ENCODE peak calls at places on chromosome 15, in five cellular contexts. O is stimulated activated CD4-positive, alpha-beta T cell treated with anti-CD3 and anti-CD28 coated beads, Interleukin-15, amount 100 ng/mL, for 1 hour; K is hepatocyte; C is EL; P is GM19239. F is an unnamed sample.

GRCh38 chr15:94532226-94532625 is 300.9 kb downstream of the MCTP2 start:
- DNase-seq in C (no peak), O (no peak), P (no peak), K (no peak), F (no peak)

GRCh38 chr15:90190606-90191343 is 10.4 kb upstream of the SEMA4B start:
- DNase-seq in K (no peak), C (no peak), O (no peak), P (no peak), F (no peak)

GRCh38 chr15:27495963-27496459 is 525.0 kb downstream of the GABRG3 start:
- DNase-seq in O (no peak), C (no peak), K (no peak), P (no peak), F (no peak)

GRCh38 chr15:90004252-90004651 is 3.1 kb downstream of the ZNF710 start:
- DNase-seq in K (peak), C (peak), O (no peak), P (no peak), F (no peak)

GRCh38 chr15:84799511-84800187 is 17.5 kb upstream of the ALPK3 start:
- DNase-seq in O (no peak), C (no peak), K (peak), P (no peak), F (no peak)

GRCh38 chr15:78695046-78695671 is 54.1 kb upstream of the CHRNB4 start:
- DNase-seq in O (no peak), C (no peak), P (no peak), K (no peak), F (no peak)

GRCh38 chr15:44101944-44102343 is 93.1 kb downstream of the FRMD5 start:
- DNase-seq in O (no peak), C (peak), P (no peak), K (no peak), F (no peak)

GRCh38 chr15:33089878-33090757 is 104.4 kb downstream of the FMN1 start:
- DNase-seq in C (peak), O (no peak), K (peak), P (no peak), F (peak)

GRCh38 chr15:70197945-70198361 is 100.2 kb upstream of the TLE3 start:
- DNase-seq in C (no peak), K (no peak), P (no peak), O (no peak), F (no peak)

GRCh38 chr15:35305906-35306305 is 220.8 kb upstream of the NANOGP8 start:
- DNase-seq in C (peak), K (peak), O (no peak), P (no peak), F (peak)

GRCh38 chr15:100914876-100915275 is 4.3 kb upstream of the LRRK1 start:
- DNase-seq in C (peak), O (no peak), P (no peak), K (no peak), F (no peak)

GRCh38 chr15:38652998-38653397 is 88.4 kb upstream of the RASGRP1 start:
- DNase-seq in C (no peak), K (no peak), P (no peak), O (no peak), F (no peak)

GRCh38 chr15:50051344-50051743 is 67.7 kb downstream of the ATP8B4 start:
- DNase-seq in K (no peak), P (no peak), C (no peak), O (no peak), F (no peak)

GRCh38 chr15:29470311-29470710 is 200.7 kb upstream of the NSMCE3 start:
- DNase-seq in K (no peak), P (no peak), C (no peak), O (no peak), F (no peak)

GRCh38 chr15:67174864-67175573 is 79.4 kb downstream of the AAGAB start:
- DNase-seq in P (no peak), C (peak), O (no peak), K (peak), F (no peak)

GRCh38 chr15:37765809-37766208 is 168.6 kb upstream of the TMCO5A start:
- DNase-seq in P (no peak), C (peak), O (no peak), K (peak), F (no peak)

GRCh38 chr15:51796777-51797474 is 32.5 kb upstream of the TMOD3 start:
- DNase-seq in P (no peak), C (no peak), O (no peak), K (peak), F (no peak)

GRCh38 chr15:39511000-39511914 is 69.6 kb upstream of the THBS1 start:
- DNase-seq in P (no peak), K (peak), O (no peak), C (peak), F (no peak)

GRCh38 chr15:23457890-23458289 is 10.8 kb upstream of the GOLGA6L2 start:
- DNase-seq in O (no peak), P (no peak), K (no peak), C (no peak), F (no peak)

GRCh38 chr15:68730491-68731317 is 90.0 kb downstream of the ANP32A start:
- DNase-seq in C (peak), P (no peak), O (no peak), K (peak), F (peak)

F was measured in HAP-1.